ENCODE peak calls at places on chromosomes 11 and 22, in four cellular contexts. C is heart right ventricle, R is PC-3, A is foreskin fibroblast. X is an unnamed sample.

GRCh38 chr22:20569059-20570058 is 61.9 kb downstream of the MED15 start:
- DNase-seq in R (peak), A (peak), C (peak), X (peak)

GRCh38 chr11:625636-626319 is 1.0 kb upstream of the CDHR5 start:
- DNase-seq in C (no peak), R (no peak), A (no peak), X (no peak)

GRCh38 chr11:122215244-122215992 is 99.4 kb upstream of the BLID start:
- DNase-seq in A (peak), C (peak), R (peak), X (peak)

GRCh38 chr11:73359930-73360742 is 16.1 kb upstream of the RELT start:
- DNase-seq in R (peak), A (peak), C (no peak), X (peak)

GRCh38 chr11:115657586-115657985 is 153.4 kb upstream of the CADM1 start:
- DNase-seq in A (peak), C (no peak), R (no peak), X (no peak)

GRCh38 chr11:2929880-2930704 is 872 bp upstream of the PHLDA2 start:
- DNase-seq in C (peak), R (peak), A (peak), X (no peak)

GRCh38 chr11:43545610-43546009 is 134.9 kb upstream of the HSD17B12 start:
- DNase-seq in R (no peak), A (no peak), C (no peak), X (no peak)

GRCh38 chr11:130121430-130121978 is 38.1 kb upstream of the ST14 start:
- DNase-seq in C (no peak), A (peak), R (no peak), X (peak)

DNA sequence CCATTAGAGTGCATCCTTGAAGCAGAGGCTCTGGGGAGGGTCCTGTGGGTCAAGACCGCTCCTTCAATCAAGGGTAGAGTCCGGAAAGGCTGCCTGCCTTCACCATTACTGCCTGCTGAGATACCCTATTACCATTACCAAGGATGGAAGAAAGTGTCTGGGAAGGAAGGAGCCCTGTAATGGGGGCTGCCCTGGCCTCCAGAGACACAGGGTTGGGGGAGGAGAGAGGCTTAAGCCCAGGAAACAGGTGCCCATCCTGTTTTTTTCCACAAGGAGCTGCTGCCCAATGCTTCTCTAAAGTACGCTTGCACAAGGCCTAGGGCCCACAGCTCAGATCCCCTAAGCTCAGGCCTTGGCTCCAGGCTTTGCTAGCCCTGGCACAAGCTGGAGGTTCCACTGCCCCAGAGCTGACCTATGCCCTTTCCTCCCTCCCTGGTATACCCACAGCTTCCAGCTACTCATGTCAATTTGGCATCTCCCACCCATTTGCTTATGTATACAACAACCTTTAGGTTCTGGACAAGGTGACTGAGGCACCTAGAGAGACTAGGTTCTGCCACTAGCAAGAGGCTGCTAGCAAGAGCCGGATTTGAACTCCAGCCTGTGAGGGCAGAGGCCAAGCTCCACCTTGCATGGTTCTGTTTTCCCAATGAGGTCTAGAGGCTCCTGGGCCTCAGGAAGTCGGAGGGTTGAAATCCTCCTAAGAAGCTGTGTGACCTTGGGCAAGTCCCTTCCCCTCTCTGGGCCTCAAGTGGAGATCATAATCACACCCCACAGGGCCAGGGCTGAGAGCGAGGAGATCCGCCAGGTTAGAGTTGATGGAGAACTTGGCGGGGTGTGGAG is 1.5 kb upstream of the PLCB3 start:
- DNase-seq in A (no peak), C (no peak), R (no peak), X (no peak)
- TF ChIP-seq CTCF in A (no peak), C (no peak), R (no peak), X (no peak)

DNA sequence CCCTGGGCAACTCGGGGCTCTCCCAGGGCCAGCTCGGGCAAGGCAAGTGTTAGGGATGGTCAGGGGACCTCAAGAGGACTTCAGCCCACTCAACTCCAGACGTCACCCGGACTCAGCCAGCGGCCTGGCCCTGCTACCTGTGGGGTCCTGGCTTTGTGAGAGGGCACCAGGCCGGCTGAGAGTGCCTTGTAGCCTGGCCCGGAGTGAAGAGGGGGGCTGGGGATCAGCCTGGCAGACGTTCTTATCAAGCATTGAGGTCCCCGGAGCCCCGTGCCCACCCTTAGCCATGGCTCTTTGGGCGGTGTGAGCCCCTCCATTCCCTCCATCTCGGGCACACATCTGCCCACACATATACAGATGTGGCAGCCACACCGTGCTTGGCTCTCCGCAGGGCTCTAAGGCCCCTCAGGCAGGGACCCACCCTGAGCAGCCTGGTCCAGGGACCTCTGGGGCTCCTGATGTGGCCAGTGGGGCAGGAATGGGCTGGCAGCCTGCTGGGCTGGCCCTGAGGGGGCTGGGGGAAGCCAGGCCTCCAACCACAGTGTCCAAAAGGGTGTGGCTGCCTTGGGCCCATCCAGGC is 15.3 kb downstream of the LSP1 start:
- DNase-seq in C (peak), R (no peak), A (no peak), X (no peak)
- H3K4me3 ChIP-seq in C (peak), R (no peak), A (no peak), X (no peak)

GRCh38 chr11:17770048-17770652 is 35.6 kb downstream of the KCNC1 start:
- DNase-seq in C (no peak), R (no peak), A (no peak), X (no peak)
- TF ChIP-seq CTCF in C (no peak), R (peak), A (no peak), X (no peak)

GRCh38 chr11:133910101-133910500 is 46.7 kb downstream of the IGSF9B start:
- DNase-seq in C (no peak), A (no peak), R (no peak), X (no peak)
- H3K4me3 ChIP-seq in C (no peak), A (no peak), R (no peak), X (no peak)

GRCh38 chr11:61671527-61671926 is 8.7 kb upstream of the DAGLA start:
- DNase-seq in C (no peak), A (peak), R (peak), X (no peak)
- TF ChIP-seq CTCF in C (peak), A (peak), R (peak), X (peak)

GRCh38 chr11:27777013-27777412 is 76.8 kb upstream of the BDNF start:
- DNase-seq in R (no peak), A (no peak), C (no peak), X (no peak)
- H3K4me3 ChIP-seq in R (no peak), A (no peak), C (no peak), X (no peak)

DNA sequence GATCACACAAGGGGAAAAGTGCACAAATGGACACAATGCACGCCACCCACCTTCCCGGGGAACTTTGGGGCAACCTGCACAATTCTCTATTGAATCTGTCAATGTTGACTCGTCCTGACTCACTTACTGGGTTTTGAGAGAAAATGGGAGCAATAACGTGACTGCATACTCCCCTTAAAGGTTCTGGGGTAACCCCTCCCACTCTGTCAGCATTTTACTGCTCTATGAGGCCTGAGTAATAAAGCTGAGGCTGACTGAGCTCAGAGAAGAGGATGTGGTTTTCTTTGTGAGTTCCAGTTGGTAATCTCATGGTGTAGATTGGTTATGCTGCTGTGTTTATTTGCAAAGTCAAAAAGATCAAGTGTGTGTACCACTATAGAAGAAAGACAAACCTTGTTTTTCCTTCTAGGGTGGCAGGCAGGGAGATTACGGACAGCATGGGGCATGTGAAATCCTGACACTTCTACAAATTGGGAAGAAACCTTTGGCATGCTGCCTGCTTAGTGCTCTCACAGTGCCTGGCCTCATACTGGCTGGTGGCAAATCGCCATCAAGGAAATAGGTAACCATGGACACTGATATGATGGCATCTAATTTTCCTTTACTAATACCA is 16.1 kb upstream of the APOA1 start:
- DNase-seq in A (peak), C (no peak), R (peak), X (peak)
- TF ChIP-seq CTCF in A (no peak), C (no peak), R (no peak), X (no peak)